ENCODE peak calls at places on chromosomes 2 and 18, in nine cellular contexts. One of them, this sample, is unnamed.

GRCh38 chr2:41781082-41781481 is 266.7 kb upstream of the PKDCC start:
- DNase-seq in CD8-positive, alpha-beta T cell: no peak
- DNase-seq in cardiac muscle cell: no peak
- DNase-seq in A549: no peak
- DNase-seq in HFF-Myc: no peak
- DNase-seq in GM12864: no peak
- DNase-seq in GM12865: no peak
- DNase-seq in prostate gland: no peak
- DNase-seq in fibroblast of mammary gland: no peak
- DNase-seq in this sample: no peak

GRCh38 chr2:137380610-137381009 is 583.7 kb upstream of the HNMT start:
- DNase-seq in CD8-positive, alpha-beta T cell: no peak
- DNase-seq in GM12864: no peak
- DNase-seq in cardiac muscle cell: no peak
- DNase-seq in prostate gland: no peak
- DNase-seq in HFF-Myc: peak
- DNase-seq in A549: no peak
- DNase-seq in GM12865: no peak
- DNase-seq in fibroblast of mammary gland: no peak
- DNase-seq in this sample: peak

GRCh38 chr2:211035548-211036185 is 479.3 kb downstream of the CPS1 start:
- DNase-seq in CD8-positive, alpha-beta T cell: no peak
- DNase-seq in GM12864: no peak
- DNase-seq in GM12865: peak
- DNase-seq in fibroblast of mammary gland: peak
- DNase-seq in A549: peak
- DNase-seq in prostate gland: no peak
- DNase-seq in cardiac muscle cell: peak
- DNase-seq in HFF-Myc: no peak
- DNase-seq in this sample: peak

GRCh38 chr2:106070181-106070580 is 123.9 kb downstream of the UXS1 start:
- DNase-seq in prostate gland: no peak
- DNase-seq in HFF-Myc: no peak
- DNase-seq in GM12865: no peak
- DNase-seq in CD8-positive, alpha-beta T cell: no peak
- DNase-seq in GM12864: no peak
- DNase-seq in A549: no peak
- DNase-seq in cardiac muscle cell: no peak
- DNase-seq in fibroblast of mammary gland: no peak
- DNase-seq in this sample: no peak

GRCh38 chr2:200086911-200087310 is 131.5 kb downstream of the MAIP1 start:
- DNase-seq in A549: no peak
- DNase-seq in fibroblast of mammary gland: peak
- DNase-seq in prostate gland: no peak
- DNase-seq in GM12864: no peak
- DNase-seq in cardiac muscle cell: no peak
- DNase-seq in GM12865: no peak
- DNase-seq in HFF-Myc: peak
- DNase-seq in CD8-positive, alpha-beta T cell: no peak
- DNase-seq in this sample: no peak

GRCh38 chr2:216849987-216850386 is 9.9 kb downstream of the TNP1 start:
- DNase-seq in A549: no peak
- DNase-seq in cardiac muscle cell: peak
- DNase-seq in fibroblast of mammary gland: peak
- DNase-seq in GM12865: no peak
- DNase-seq in CD8-positive, alpha-beta T cell: no peak
- DNase-seq in HFF-Myc: no peak
- DNase-seq in GM12864: no peak
- DNase-seq in prostate gland: peak
- DNase-seq in this sample: peak

GRCh38 chr18:75160315-75160714 is 48.6 kb downstream of the PTGR3 start:
- DNase-seq in CD8-positive, alpha-beta T cell: no peak
- DNase-seq in GM12864: no peak
- DNase-seq in cardiac muscle cell: peak
- DNase-seq in GM12865: no peak
- DNase-seq in prostate gland: no peak
- DNase-seq in A549: no peak
- DNase-seq in fibroblast of mammary gland: no peak
- DNase-seq in HFF-Myc: no peak
- DNase-seq in this sample: no peak

GRCh38 chr18:10792181-10792580 is 266.4 kb downstream of the NAPG start:
- DNase-seq in prostate gland: no peak
- DNase-seq in CD8-positive, alpha-beta T cell: no peak
- DNase-seq in GM12864: no peak
- DNase-seq in GM12865: no peak
- DNase-seq in HFF-Myc: no peak
- DNase-seq in cardiac muscle cell: peak
- DNase-seq in fibroblast of mammary gland: no peak
- DNase-seq in A549: no peak
- DNase-seq in this sample: no peak

GRCh38 chr2:11589316-11589940 is 55.6 kb downstream of the GREB1 start:
- DNase-seq in CD8-positive, alpha-beta T cell: no peak
- DNase-seq in fibroblast of mammary gland: no peak
- DNase-seq in prostate gland: no peak
- DNase-seq in HFF-Myc: no peak
- DNase-seq in GM12865: peak
- DNase-seq in GM12864: no peak
- DNase-seq in A549: no peak
- DNase-seq in cardiac muscle cell: no peak
- DNase-seq in this sample: no peak

GRCh38 chr2:30356061-30356460 is 91.0 kb upstream of the LCLAT1 start:
- DNase-seq in fibroblast of mammary gland: no peak
- DNase-seq in HFF-Myc: no peak
- DNase-seq in A549: no peak
- DNase-seq in prostate gland: no peak
- DNase-seq in GM12864: no peak
- DNase-seq in GM12865: no peak
- DNase-seq in CD8-positive, alpha-beta T cell: no peak
- DNase-seq in cardiac muscle cell: peak
- DNase-seq in this sample: no peak

GRCh38 chr2:208556954-208557601 is 150.5 kb downstream of the PTH2R start:
- DNase-seq in GM12865: no peak
- DNase-seq in A549: no peak
- DNase-seq in GM12864: no peak
- DNase-seq in prostate gland: no peak
- DNase-seq in fibroblast of mammary gland: no peak
- DNase-seq in CD8-positive, alpha-beta T cell: no peak
- DNase-seq in cardiac muscle cell: no peak
- DNase-seq in HFF-Myc: no peak
- DNase-seq in this sample: peak

GRCh38 chr2:196617430-196617829 is 22.1 kb upstream of the CCDC150 start:
- DNase-seq in CD8-positive, alpha-beta T cell: no peak
- DNase-seq in A549: no peak
- DNase-seq in GM12865: no peak
- DNase-seq in HFF-Myc: no peak
- DNase-seq in cardiac muscle cell: no peak
- DNase-seq in GM12864: no peak
- DNase-seq in fibroblast of mammary gland: no peak
- DNase-seq in prostate gland: no peak
- DNase-seq in this sample: no peak

GRCh38 chr2:170690671-170691070 is 24.5 kb upstream of the SP5 start:
- DNase-seq in GM12864: no peak
- DNase-seq in cardiac muscle cell: no peak
- DNase-seq in HFF-Myc: no peak
- DNase-seq in CD8-positive, alpha-beta T cell: no peak
- DNase-seq in prostate gland: no peak
- DNase-seq in GM12865: no peak
- DNase-seq in A549: no peak
- DNase-seq in fibroblast of mammary gland: no peak
- DNase-seq in this sample: no peak

GRCh38 chr18:79829136-79829854 is 31.6 kb downstream of the KCNG2 start:
- DNase-seq in GM12864: no peak
- DNase-seq in cardiac muscle cell: no peak
- DNase-seq in A549: no peak
- DNase-seq in prostate gland: no peak
- DNase-seq in HFF-Myc: no peak
- DNase-seq in CD8-positive, alpha-beta T cell: no peak
- DNase-seq in fibroblast of mammary gland: no peak
- DNase-seq in GM12865: no peak
- DNase-seq in this sample: no peak

GRCh38 chr18:79828258-79828657 is 30.5 kb downstream of the KCNG2 start:
- DNase-seq in GM12864: no peak
- DNase-seq in GM12865: no peak
- DNase-seq in prostate gland: no peak
- DNase-seq in HFF-Myc: no peak
- DNase-seq in fibroblast of mammary gland: no peak
- DNase-seq in A549: no peak
- DNase-seq in CD8-positive, alpha-beta T cell: no peak
- DNase-seq in cardiac muscle cell: no peak
- DNase-seq in this sample: no peak

GRCh38 chr18:79825913-79826312 is 28.2 kb downstream of the KCNG2 start:
- DNase-seq in HFF-Myc: no peak
- DNase-seq in A549: no peak
- DNase-seq in cardiac muscle cell: no peak
- DNase-seq in GM12864: no peak
- DNase-seq in GM12865: no peak
- DNase-seq in prostate gland: no peak
- DNase-seq in fibroblast of mammary gland: no peak
- DNase-seq in CD8-positive, alpha-beta T cell: no peak
- DNase-seq in this sample: no peak

GRCh38 chr18:79823120-79823519 is 25.4 kb downstream of the KCNG2 start:
- DNase-seq in cardiac muscle cell: peak
- DNase-seq in GM12864: no peak
- DNase-seq in HFF-Myc: no peak
- DNase-seq in prostate gland: no peak
- DNase-seq in fibroblast of mammary gland: no peak
- DNase-seq in CD8-positive, alpha-beta T cell: no peak
- DNase-seq in A549: no peak
- DNase-seq in GM12865: no peak
- DNase-seq in this sample: no peak

DNA sequence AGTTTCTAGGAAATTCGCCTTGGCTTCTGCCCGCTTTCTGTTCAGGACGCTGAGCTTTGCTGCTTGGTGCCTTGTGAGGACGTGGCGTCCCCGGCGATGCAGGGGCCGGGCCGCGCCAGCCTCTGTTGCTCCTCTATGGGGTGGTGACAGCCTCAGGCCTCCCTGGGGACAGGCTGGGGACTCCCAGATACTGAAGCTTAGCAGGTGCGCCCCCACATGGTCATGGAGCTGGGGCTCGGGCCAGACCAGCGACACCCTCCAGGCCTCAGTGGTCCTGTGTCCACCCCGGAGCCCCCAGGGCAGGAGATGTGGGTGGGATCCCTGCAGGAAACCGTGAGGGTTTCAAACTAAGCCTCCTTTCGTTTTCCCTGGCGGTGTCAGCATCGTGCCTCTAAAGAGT is 29.2 kb downstream of the KCNG2 start:
- DNase-seq in GM12865: no peak
- DNase-seq in A549: no peak
- DNase-seq in prostate gland: no peak
- DNase-seq in HFF-Myc: no peak
- DNase-seq in CD8-positive, alpha-beta T cell: no peak
- DNase-seq in GM12864: no peak
- DNase-seq in cardiac muscle cell: no peak
- DNase-seq in fibroblast of mammary gland: no peak
- DNase-seq in this sample: no peak
- TF ChIP-seq CTCF in GM12865: no peak
- TF ChIP-seq CTCF in A549: no peak
- TF ChIP-seq CTCF in prostate gland: no peak
- TF ChIP-seq CTCF in HFF-Myc: no peak
- TF ChIP-seq CTCF in CD8-positive, alpha-beta T cell: no peak
- TF ChIP-seq CTCF in GM12864: peak
- TF ChIP-seq CTCF in cardiac muscle cell: no peak
- TF ChIP-seq CTCF in fibroblast of mammary gland: no peak
- TF ChIP-seq CTCF in this sample: no peak

GRCh38 chr2:217954051-217954450 is 48.7 kb downstream of the TNS1 start:
- DNase-seq in prostate gland: no peak
- DNase-seq in CD8-positive, alpha-beta T cell: no peak
- DNase-seq in A549: no peak
- DNase-seq in fibroblast of mammary gland: no peak
- DNase-seq in GM12865: no peak
- DNase-seq in HFF-Myc: no peak
- DNase-seq in GM12864: no peak
- DNase-seq in cardiac muscle cell: no peak
- DNase-seq in this sample: no peak
- H3K4me3 ChIP-seq in prostate gland: no peak
- H3K4me3 ChIP-seq in CD8-positive, alpha-beta T cell: no peak
- H3K4me3 ChIP-seq in A549: no peak
- H3K4me3 ChIP-seq in fibroblast of mammary gland: no peak
- H3K4me3 ChIP-seq in GM12865: no peak
- H3K4me3 ChIP-seq in HFF-Myc: no peak
- H3K4me3 ChIP-seq in GM12864: no peak
- H3K4me3 ChIP-seq in cardiac muscle cell: no peak
- H3K4me3 ChIP-seq in this sample: no peak

GRCh38 chr18:79068946-79069791 is at the start of gene ATP9B:
- DNase-seq in fibroblast of mammary gland: peak
- DNase-seq in CD8-positive, alpha-beta T cell: peak
- DNase-seq in cardiac muscle cell: peak
- DNase-seq in HFF-Myc: peak
- DNase-seq in GM12865: peak
- DNase-seq in A549: peak
- DNase-seq in prostate gland: peak
- DNase-seq in GM12864: peak
- DNase-seq in this sample: peak
- TF ChIP-seq CTCF in fibroblast of mammary gland: no peak
- TF ChIP-seq CTCF in CD8-positive, alpha-beta T cell: no peak
- TF ChIP-seq CTCF in cardiac muscle cell: no peak
- TF ChIP-seq CTCF in HFF-Myc: no peak
- TF ChIP-seq CTCF in GM12865: no peak
- TF ChIP-seq CTCF in A549: no peak
- TF ChIP-seq CTCF in prostate gland: peak
- TF ChIP-seq CTCF in GM12864: no peak
- TF ChIP-seq CTCF in this sample: no peak

GRCh38 chr2:37377187-37377532 is 32.7 kb downstream of the QPCT start:
- DNase-seq in HFF-Myc: no peak
- DNase-seq in prostate gland: peak
- DNase-seq in A549: no peak
- DNase-seq in cardiac muscle cell: peak
- DNase-seq in GM12865: peak
- DNase-seq in GM12864: peak
- DNase-seq in CD8-positive, alpha-beta T cell: no peak
- DNase-seq in fibroblast of mammary gland: peak
- DNase-seq in this sample: no peak
- H3K4me3 ChIP-seq in HFF-Myc: no peak
- H3K4me3 ChIP-seq in prostate gland: no peak
- H3K4me3 ChIP-seq in A549: no peak
- H3K4me3 ChIP-seq in cardiac muscle cell: no peak
- H3K4me3 ChIP-seq in GM12865: no peak
- H3K4me3 ChIP-seq in GM12864: peak
- H3K4me3 ChIP-seq in CD8-positive, alpha-beta T cell: no peak
- H3K4me3 ChIP-seq in fibroblast of mammary gland: no peak
- H3K4me3 ChIP-seq in this sample: no peak

DNA sequence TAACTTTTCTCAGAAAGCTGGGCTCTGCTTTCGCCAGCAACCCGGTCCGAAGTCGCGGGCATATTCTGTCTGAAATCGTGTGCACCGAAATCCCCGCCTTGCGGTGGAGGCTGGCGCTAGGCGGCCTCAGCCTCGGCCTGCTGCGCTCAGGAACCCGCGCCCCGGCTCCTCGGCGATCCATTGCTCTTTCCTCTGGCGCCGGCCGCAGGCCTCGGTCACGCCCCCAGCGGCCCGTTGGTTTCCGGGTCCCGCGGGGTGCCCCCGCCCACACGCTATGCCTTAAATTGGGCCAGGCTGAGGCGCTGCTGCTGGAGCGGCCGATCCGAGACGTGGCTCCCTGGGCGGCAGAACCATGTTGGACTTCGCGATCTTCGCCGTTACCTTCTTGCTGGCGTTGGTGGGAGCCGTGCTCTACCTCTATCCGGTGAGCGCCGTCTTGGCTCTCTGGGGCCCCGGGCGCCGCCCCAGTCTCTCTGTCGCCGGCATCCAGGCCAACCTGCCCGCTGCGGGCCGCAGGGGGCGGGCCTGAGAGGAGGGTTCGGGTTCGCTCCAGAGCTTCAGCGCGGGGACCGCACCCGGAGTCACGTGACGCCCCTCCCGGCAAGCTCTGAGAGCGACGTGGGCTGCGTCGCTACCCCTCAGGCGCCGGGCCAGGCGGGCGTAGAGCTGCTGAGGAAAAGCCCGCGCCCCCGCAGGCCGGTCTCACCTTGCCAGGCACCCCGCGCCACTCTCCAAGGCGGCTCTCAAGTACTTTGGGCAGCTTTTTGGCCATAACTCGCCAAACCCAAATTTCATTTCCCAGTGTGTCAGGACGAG is at the start of gene CYP20A1:
- DNase-seq in HFF-Myc: peak
- DNase-seq in cardiac muscle cell: peak
- DNase-seq in prostate gland: peak
- DNase-seq in GM12865: peak
- DNase-seq in A549: peak
- DNase-seq in fibroblast of mammary gland: peak
- DNase-seq in CD8-positive, alpha-beta T cell: peak
- DNase-seq in GM12864: peak
- DNase-seq in this sample: peak
- TF ChIP-seq CTCF in HFF-Myc: peak
- TF ChIP-seq CTCF in cardiac muscle cell: peak
- TF ChIP-seq CTCF in prostate gland: peak
- TF ChIP-seq CTCF in GM12865: peak
- TF ChIP-seq CTCF in A549: peak
- TF ChIP-seq CTCF in fibroblast of mammary gland: peak
- TF ChIP-seq CTCF in CD8-positive, alpha-beta T cell: no peak
- TF ChIP-seq CTCF in GM12864: no peak
- TF ChIP-seq CTCF in this sample: peak

This sample was measured in bronchial epithelial cell.